ENCODE peak calls at places on chromosome 14, in seven cellular contexts. F is osteoblast, G is right cardiac atrium, N is adrenal gland, V is RWPE1, M is breast epithelium, Y is AG04450. I is an unnamed sample.

GRCh38 chr14:35367056-35367372 is 37.5 kb downstream of the NFKBIA start:
- DNase-seq in F (no peak), G (no peak), N (no peak), V (no peak), M (no peak), Y (no peak), I (no peak)

GRCh38 chr14:102922490-102923200 is at the start of gene AMN:
- DNase-seq in F (peak), G (peak), N (no peak), V (no peak), M (no peak), Y (no peak), I (no peak)

GRCh38 chr14:52356025-52356424 is 41.9 kb downstream of the PTGER2 start:
- DNase-seq in F (no peak), G (no peak), N (no peak), V (no peak), M (no peak), Y (no peak), I (no peak)

GRCh38 chr14:73746540-73747385 is 32.6 kb upstream of the PNMA1 start:
- DNase-seq in F (peak), G (peak), N (no peak), V (no peak), M (no peak), Y (no peak), I (no peak)

GRCh38 chr14:34043627-34044372 is 92.9 kb upstream of the EGLN3 start:
- DNase-seq in F (no peak), G (no peak), N (no peak), V (peak), M (no peak), Y (no peak), I (no peak)

GRCh38 chr14:92670177-92670576 is 78.2 kb downstream of the LGMN start:
- DNase-seq in F (peak), G (peak), N (no peak), V (no peak), M (no peak), Y (peak), I (no peak)

GRCh38 chr14:21987937-21988336 is 314.3 kb upstream of the OR4E1 start:
- DNase-seq in F (no peak), G (no peak), N (no peak), V (peak), M (no peak), Y (no peak), I (no peak)

GRCh38 chr14:94761999-94762377 is 7.9 kb downstream of the GSC start:
- DNase-seq in F (no peak), G (no peak), N (no peak), V (no peak), M (no peak), Y (no peak), I (no peak)

GRCh38 chr14:23481362-23481970 is 12.0 kb downstream of the NGDN start:
- DNase-seq in F (no peak), G (no peak), N (no peak), V (peak), M (no peak), Y (no peak), I (no peak)

GRCh38 chr14:68440776-68441175 is 352.1 kb downstream of the ZFP36L1 start:
- DNase-seq in F (no peak), G (no peak), N (no peak), V (no peak), M (no peak), Y (no peak), I (no peak)

GRCh38 chr14:95886366-95886765 is 9.7 kb downstream of the TUNAR start:
- DNase-seq in F (no peak), G (no peak), N (no peak), V (no peak), M (no peak), Y (no peak), I (no peak)

GRCh38 chr14:78182722-78183121 is 12.5 kb downstream of the NRXN3 start:
- DNase-seq in F (no peak), G (peak), N (no peak), V (no peak), M (no peak), Y (no peak), I (no peak)

GRCh38 chr14:89040438-89041244 is 216.2 kb downstream of the TTC8 start:
- DNase-seq in F (peak), G (peak), N (peak), V (peak), M (peak), Y (peak), I (peak)

GRCh38 chr14:76390621-76391020 is 14.7 kb downstream of the ESRRB start:
- DNase-seq in F (no peak), G (no peak), N (no peak), V (no peak), M (no peak), Y (no peak), I (no peak)

GRCh38 chr14:23362200-23362599 is 2.8 kb downstream of the EFS start:
- DNase-seq in F (peak), G (no peak), N (no peak), V (no peak), M (no peak), Y (no peak), I (no peak)

GRCh38 chr14:58639842-58640484 is 2.2 kb downstream of the DACT1 start:
- DNase-seq in F (peak), G (peak), N (peak), V (peak), M (no peak), Y (peak), I (peak)

GRCh38 chr14:23294346-23294733 is 8.3 kb downstream of the PPP1R3E start:
- DNase-seq in F (no peak), G (no peak), N (no peak), V (no peak), M (no peak), Y (no peak), I (no peak)

GRCh38 chr14:63204407-63205280 is at the start of gene RHOJ:
- DNase-seq in F (peak), G (peak), N (no peak), V (no peak), M (no peak), Y (no peak), I (peak)

GRCh38 chr14:91406982-91407381 is 10.6 kb downstream of the CCDC88C start:
- DNase-seq in F (no peak), G (no peak), N (no peak), V (no peak), M (no peak), Y (no peak), I (no peak)

GRCh38 chr14:54776361-54777001 is 126.1 kb downstream of the GCH1 start:
- DNase-seq in F (peak), G (peak), N (peak), V (no peak), M (no peak), Y (peak), I (no peak)

GRCh38 chr14:99200654-99201005 is 71.4 kb downstream of the BCL11B start:
- DNase-seq in F (no peak), G (no peak), N (no peak), V (no peak), M (no peak), Y (no peak), I (no peak)

GRCh38 chr14:73833530-73834257 is 17.9 kb upstream of the PTGR2 start:
- DNase-seq in F (peak), G (peak), N (no peak), V (no peak), M (no peak), Y (no peak), I (peak)

GRCh38 chr14:33475623-33476022 is 475.3 kb downstream of the EGLN3 start:
- DNase-seq in F (no peak), G (peak), N (peak), V (peak), M (no peak), Y (no peak), I (peak)

GRCh38 chr14:97282644-97283403 is 485.6 kb downstream of the VRK1 start:
- DNase-seq in F (no peak), G (no peak), N (no peak), V (no peak), M (no peak), Y (no peak), I (no peak)

GRCh38 chr14:39322807-39323206 is 89.1 kb downstream of the MIA2 start:
- DNase-seq in F (no peak), G (no peak), N (no peak), V (no peak), M (no peak), Y (no peak), I (no peak)

GRCh38 chr14:91503000-91503504 is 7.1 kb downstream of the PPP4R3A start:
- DNase-seq in F (no peak), G (no peak), N (no peak), V (no peak), M (no peak), Y (no peak), I (no peak)

GRCh38 chr14:22819191-22819988 is 4.2 kb upstream of the SLC7A7 start:
- DNase-seq in F (peak), G (peak), N (no peak), V (no peak), M (no peak), Y (no peak), I (no peak)

GRCh38 chr14:21917699-21918436 is 244.2 kb upstream of the OR4E1 start:
- DNase-seq in F (no peak), G (no peak), N (peak), V (peak), M (no peak), Y (peak), I (peak)

GRCh38 chr14:64729386-64730060 is 25.3 kb downstream of the PLEKHG3 start:
- DNase-seq in F (peak), G (no peak), N (no peak), V (no peak), M (no peak), Y (no peak), I (no peak)

GRCh38 chr14:60092516-60092915 is 793 bp downstream of the PCNX4 start:
- DNase-seq in F (no peak), G (no peak), N (peak), V (peak), M (no peak), Y (no peak), I (no peak)

GRCh38 chr14:28966416-28967233 is 200.0 kb downstream of the FOXG1 start:
- DNase-seq in F (no peak), G (no peak), N (no peak), V (no peak), M (no peak), Y (no peak), I (no peak)

GRCh38 chr14:59678352-59678751 is 101.7 kb upstream of the CCDC175 start:
- DNase-seq in F (no peak), G (no peak), N (no peak), V (no peak), M (no peak), Y (no peak), I (no peak)

GRCh38 chr14:41605550-41606248 is 977 bp upstream of the LRFN5 start:
- DNase-seq in F (peak), G (peak), N (peak), V (no peak), M (no peak), Y (no peak), I (no peak)
- H3K27ac ChIP-seq in F (no peak), G (no peak), N (peak), V (no peak), M (peak), Y (peak), I (peak)

GRCh38 chr14:74980746-74981661 is 21.7 kb upstream of the EIF2B2 start:
- DNase-seq in F (peak), G (peak), N (peak), V (no peak), M (no peak), Y (no peak), I (no peak)
- H3K27ac ChIP-seq in F (peak), G (no peak), N (no peak), V (peak), M (peak), Y (no peak), I (no peak)

GRCh38 chr14:61528591-61529021 is 166.7 kb upstream of the HIF1A start:
- DNase-seq in F (peak), G (no peak), N (no peak), V (no peak), M (no peak), Y (peak), I (no peak)
- H3K27ac ChIP-seq in F (peak), G (no peak), N (peak), V (peak), M (peak), Y (peak), I (no peak)

DNA sequence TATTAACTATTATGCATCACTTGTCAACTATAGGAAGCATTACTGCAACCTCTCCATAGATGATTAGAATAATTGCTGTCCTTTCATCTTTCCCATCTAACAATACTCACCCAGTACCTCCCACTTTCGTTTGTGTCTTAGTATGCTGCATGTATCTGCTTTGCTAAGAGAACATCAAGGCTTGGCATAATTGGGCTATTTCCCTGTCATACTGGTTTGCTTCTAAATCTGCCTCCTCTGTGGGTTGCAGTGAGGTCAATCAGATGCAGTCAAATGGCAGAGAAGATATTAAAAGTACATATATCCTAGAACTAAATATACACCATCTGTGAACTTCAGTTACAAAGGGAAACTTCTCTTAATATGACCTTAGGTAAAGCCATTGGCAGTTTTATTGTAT is 710.8 kb downstream of the DIO2 start:
- DNase-seq in F (no peak), G (no peak), N (no peak), V (no peak), M (no peak), Y (no peak), I (no peak)
- H3K27ac ChIP-seq in F (no peak), G (no peak), N (no peak), V (no peak), M (no peak), Y (no peak), I (no peak)

GRCh38 chr14:105026789-105027563 is 6.1 kb upstream of the CDCA4 start:
- DNase-seq in F (peak), G (no peak), N (no peak), V (peak), M (no peak), Y (no peak), I (no peak)

GRCh38 chr14:105023791-105024480 is 3.1 kb upstream of the CDCA4 start:
- DNase-seq in F (peak), G (no peak), N (no peak), V (peak), M (no peak), Y (no peak), I (no peak)

GRCh38 chr14:105025429-105025828 is 4.5 kb upstream of the CDCA4 start:
- DNase-seq in F (no peak), G (no peak), N (no peak), V (no peak), M (no peak), Y (no peak), I (no peak)

GRCh38 chr14:105028251-105028927 is 7.5 kb upstream of the CDCA4 start:
- DNase-seq in F (peak), G (no peak), N (peak), V (no peak), M (peak), Y (no peak), I (no peak)

DNA sequence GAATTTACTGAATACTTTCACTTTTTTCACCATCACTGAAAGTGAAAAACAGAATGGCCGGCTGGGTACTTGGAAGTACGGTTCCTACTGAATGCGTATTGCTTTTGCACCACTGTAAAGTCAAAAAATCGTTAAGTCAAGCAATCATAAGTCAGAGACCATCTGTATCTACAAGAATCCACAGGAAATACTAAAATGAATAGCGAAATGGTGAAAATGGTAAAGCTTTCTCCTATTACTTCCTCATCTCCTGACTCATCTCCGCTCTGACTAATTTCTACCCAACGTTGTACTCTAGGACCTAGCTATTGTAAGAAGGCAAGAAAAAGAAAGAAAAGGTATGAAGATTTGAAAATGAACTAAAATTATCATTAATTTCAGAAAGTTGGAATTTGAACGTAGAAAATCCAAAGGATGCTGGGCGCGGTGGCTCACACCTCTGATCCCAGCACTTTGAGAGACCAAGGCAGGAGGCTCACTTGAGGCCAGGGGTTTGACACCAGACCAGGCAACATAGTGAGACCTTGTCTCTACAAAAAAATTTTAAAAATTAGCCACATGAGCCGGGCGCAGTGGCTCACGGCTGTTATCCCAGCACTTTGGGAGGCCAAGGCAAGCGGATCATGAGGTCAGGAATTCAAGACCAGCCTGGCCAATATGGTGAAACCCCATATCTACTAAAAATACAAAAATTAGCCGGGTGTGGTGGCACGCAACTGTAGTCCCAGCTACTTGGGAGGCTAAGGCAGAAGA is 5.3 kb upstream of the CDCA4 start:
- DNase-seq in F (no peak), G (no peak), N (no peak), V (peak), M (no peak), Y (no peak), I (no peak)
- H3K27ac ChIP-seq in F (peak), G (no peak), N (no peak), V (peak), M (no peak), Y (no peak), I (no peak)